ENCODE peak calls at places on chromosome 20, in seven cellular contexts. A is Peyer's patch; Z is left ventricle myocardium inferior; W is CD8-positive, alpha-beta T cell; P is astrocyte; F is heart left ventricle; Q is adrenal gland. J is an unnamed sample.

GRCh38 chr20:25738198-25738597 is 41.5 kb upstream of the ZNF337 start:
- DNase-seq in A (no peak), Z (no peak), W (no peak), P (peak; percentile 13), F (no peak), Q (no peak), J (no peak)

GRCh38 chr20:45391559-45391958 is 13.4 kb upstream of the TP53TG5 start:
- DNase-seq in A (no peak), Z (no peak), W (no peak), P (no peak), F (no peak), Q (no peak), J (no peak)

GRCh38 chr20:32743237-32744112 is at the start of gene COMMD7:
- DNase-seq in A (peak; percentile 77), Z (peak; percentile 66), W (peak; percentile 33), P (no peak), F (peak; percentile 89), Q (peak; percentile 61), J (no peak)

GRCh38 chr20:15942130-15942529 is 631.1 kb downstream of the KIF16B start:
- DNase-seq in A (no peak), Z (no peak), W (no peak), P (no peak), F (no peak), Q (peak; percentile 19), J (no peak)

GRCh38 chr20:37941332-37941731 is 38.4 kb downstream of the VSTM2L start:
- DNase-seq in A (no peak), Z (no peak), W (no peak), P (no peak), F (no peak), Q (no peak), J (no peak)

GRCh38 chr20:57582432-57583288 is 21.8 kb downstream of the PCK1 start:
- DNase-seq in A (peak; percentile 49), Z (no peak), W (no peak), P (peak; percentile 69), F (no peak), Q (peak; percentile 34), J (no peak)

GRCh38 chr20:62874745-62875344 is 13.2 kb upstream of the TCFL5 start:
- DNase-seq in A (no peak), Z (no peak), W (no peak), P (no peak), F (no peak), Q (no peak), J (no peak)

GRCh38 chr20:64161595-64162238 is 2.5 kb upstream of the MYT1 start:
- DNase-seq in A (peak; percentile 55), Z (peak; percentile 38), W (no peak), P (peak; percentile 23), F (peak; percentile 65), Q (peak; percentile 60), J (no peak)

GRCh38 chr20:43832096-43832816 is 82.4 kb upstream of the TOX2 start:
- DNase-seq in A (no peak), Z (no peak), W (no peak), P (no peak), F (no peak), Q (no peak), J (no peak)

GRCh38 chr20:6485376-6485775 is 282.1 kb upstream of the BMP2 start:
- DNase-seq in A (no peak), Z (no peak), W (no peak), P (no peak), F (no peak), Q (no peak), J (no peak)

GRCh38 chr20:59006167-59006863 is 739 bp downstream of the CTSZ start:
- DNase-seq in A (no peak), Z (no peak), W (no peak), P (no peak), F (no peak), Q (peak; percentile 41), J (no peak)

GRCh38 chr20:64145458-64146300 is 18.6 kb upstream of the MYT1 start:
- DNase-seq in A (no peak), Z (no peak), W (no peak), P (no peak), F (peak; percentile 47), Q (no peak), J (no peak)

GRCh38 chr20:57618091-57618765 is 2.0 kb downstream of the ZBP1 start:
- DNase-seq in A (peak; percentile 73), Z (no peak), W (no peak), P (no peak), F (no peak), Q (no peak), J (no peak)

GRCh38 chr20:50381053-50381732 is 129.0 kb upstream of the PTPN1 start:
- DNase-seq in A (no peak), Z (no peak), W (no peak), P (no peak), F (no peak), Q (no peak), J (no peak)

GRCh38 chr20:41133709-41134361 is 3.5 kb upstream of the PLCG1 start:
- DNase-seq in A (no peak), Z (no peak), W (no peak), P (no peak), F (no peak), Q (no peak), J (no peak)

GRCh38 chr20:9218412-9219001 is 149.6 kb downstream of the PLCB4 start:
- DNase-seq in A (no peak), Z (no peak), W (no peak), P (peak; percentile 67), F (no peak), Q (peak; percentile 21), J (no peak)

GRCh38 chr20:45337367-45338120 is 10.7 kb downstream of the SDC4 start:
- DNase-seq in A (peak; percentile 76), Z (peak; percentile 46), W (no peak), P (peak; percentile 96), F (peak; percentile 68), Q (peak; percentile 83), J (peak; percentile 49)

GRCh38 chr20:58877374-58878360 is 25.2 kb downstream of the GNAS start:
- DNase-seq in A (no peak), Z (no peak), W (no peak), P (no peak), F (no peak), Q (no peak), J (no peak)

GRCh38 chr20:57911512-57912226 is 201.9 kb upstream of the PMEPA1 start:
- DNase-seq in A (no peak), Z (no peak), W (no peak), P (no peak), F (no peak), Q (no peak), J (no peak)

GRCh38 chr20:64183313-64183712 is 19.1 kb downstream of the MYT1 start:
- DNase-seq in A (no peak), Z (no peak), W (no peak), P (no peak), F (no peak), Q (no peak), J (no peak)

GRCh38 chr20:47464380-47465101 is 37.1 kb upstream of the NCOA3 start:
- DNase-seq in A (no peak), Z (peak; percentile 61), W (no peak), P (peak; percentile 92), F (peak; percentile 65), Q (peak; percentile 86), J (peak; percentile 87)

GRCh38 chr20:47466193-47466592 is 35.5 kb upstream of the NCOA3 start:
- DNase-seq in A (no peak), Z (no peak), W (no peak), P (no peak), F (no peak), Q (no peak), J (no peak)

GRCh38 chr20:47468290-47469050 is 33.2 kb upstream of the NCOA3 start:
- DNase-seq in A (no peak), Z (no peak), W (no peak), P (no peak), F (no peak), Q (no peak), J (no peak)

GRCh38 chr20:47466704-47467459 is 34.8 kb upstream of the NCOA3 start:
- DNase-seq in A (no peak), Z (no peak), W (no peak), P (no peak), F (no peak), Q (no peak), J (no peak)

DNA sequence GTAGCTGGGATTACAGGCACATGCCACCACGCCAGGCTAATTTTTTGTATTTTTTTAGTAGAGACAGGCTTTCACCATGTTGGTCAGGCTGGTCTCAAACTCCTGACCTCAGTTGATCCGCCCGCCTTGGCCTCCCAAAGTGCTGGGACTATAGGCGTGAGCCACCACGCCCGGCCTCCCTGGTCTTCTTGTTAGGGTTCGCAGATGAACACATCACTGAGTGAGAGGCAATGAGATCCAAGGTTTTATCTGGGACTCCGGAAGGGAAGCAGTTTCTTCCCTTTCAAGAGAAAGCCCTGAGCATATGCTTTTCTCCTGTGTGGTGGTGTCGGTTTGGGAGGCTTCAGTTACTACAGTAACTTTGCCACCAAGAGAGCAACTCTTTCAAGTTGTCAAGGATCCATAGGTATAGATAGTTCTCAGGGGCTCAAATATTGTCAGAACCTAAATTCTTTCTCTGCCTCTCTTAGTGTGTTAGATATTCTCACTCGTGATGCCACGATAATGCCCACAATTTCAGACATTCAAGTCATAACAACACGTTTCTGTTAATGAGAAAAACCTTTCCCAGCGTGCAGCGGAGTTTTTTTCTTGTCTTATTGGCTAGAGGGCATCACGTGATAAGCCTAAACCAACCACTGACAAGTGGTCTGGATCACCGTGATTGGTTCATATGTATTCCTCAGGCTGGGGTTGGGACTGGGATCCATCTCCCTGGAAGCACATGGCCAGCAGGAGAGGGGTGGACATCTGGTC is 36.2 kb upstream of the NCOA3 start:
- DNase-seq in A (no peak), Z (no peak), W (no peak), P (no peak), F (no peak), Q (no peak), J (no peak)
- H3K27ac ChIP-seq in A (no peak overlapping the region), Z (peak overlapping the region; percentile 81), W (no peak overlapping the region), P (no peak overlapping the region), F (peak overlapping the region; percentile 50), Q (no peak overlapping the region), J (peak overlapping the region; percentile 94)

GRCh38 chr20:36540551-36541211 is 638 bp upstream of the MYL9 start:
- DNase-seq in A (no peak), Z (peak; percentile 44), W (no peak), P (no peak), F (peak; percentile 77), Q (no peak), J (no peak)
- H3K4me1 ChIP-seq in A (peaks cover 19% of the 10 kb centered on the region), Z (peaks cover 74% of the 10 kb centered on the region), W (no peaks in the 10 kb centered on the region), P (peaks cover 40% of the 10 kb centered on the region), F (peaks cover 68% of the 10 kb centered on the region), Q (peaks cover 34% of the 10 kb centered on the region), J (peaks cover 34% of the 10 kb centered on the region)

DNA sequence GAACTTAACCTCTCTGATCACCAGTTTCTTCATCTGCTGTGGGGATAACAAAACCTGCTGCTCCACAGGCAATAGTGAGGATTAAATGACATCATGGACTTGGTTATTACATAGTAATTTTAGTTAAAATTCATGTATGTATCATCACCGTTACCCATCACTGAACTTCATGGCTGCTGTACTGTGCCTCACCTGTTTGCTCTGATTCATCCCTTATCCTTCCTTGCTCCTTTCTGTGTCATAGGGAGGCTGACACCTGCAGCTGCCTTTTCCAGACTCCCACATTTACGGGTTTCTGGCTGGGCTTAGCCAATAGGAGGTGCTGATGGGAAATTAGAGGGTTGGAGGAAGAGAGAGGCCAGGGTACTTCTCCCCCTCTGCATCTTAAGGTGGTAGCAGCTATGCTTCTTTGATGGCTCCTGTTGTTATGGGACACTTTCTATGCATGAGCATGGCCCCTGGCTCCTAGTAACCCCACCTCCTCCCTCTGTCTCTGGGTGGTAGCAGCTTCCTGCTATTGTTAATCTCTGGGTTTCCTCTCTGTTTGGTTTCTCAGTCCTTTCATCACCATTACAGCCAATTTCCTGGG is 332.1 kb downstream of the DHX35 start:
- DNase-seq in A (no peak), Z (no peak), W (no peak), P (no peak), F (no peak), Q (no peak), J (no peak)
- TF ChIP-seq CTCF in A (no peak), Z (no peak), W (no peak), P (no peak), F (no peak), Q (no peak), J (no peak)

GRCh38 chr20:3678893-3679720 is 2.7 kb downstream of the ADAM33 start:
- DNase-seq in A (no peak), Z (no peak), W (no peak), P (no peak), F (no peak), Q (no peak), J (no peak)
- H3K27ac ChIP-seq in A (peak overlapping the region; percentile 64), Z (peak overlapping the region; percentile 83), W (no peak overlapping the region), P (no peak overlapping the region), F (peak overlapping the region; percentile 74), Q (no peak overlapping the region), J (peak overlapping the region; percentile 94)